ENCODE peak calls at places on chromosomes 13 and 19, in seven cellular contexts. A, B, D, M, P, R and X are unnamed samples. For H3K4me1, the result is how much of the 10 kb centered on the place peaks cover.

GRCh38 chr13:113800576-113800926 is 41.5 kb downstream of the TMEM255B start:
- DNase-seq in A (no peak), B (no peak), D (no peak), M (no peak), P (no peak), R (no peak), X (no peak)

GRCh38 chr13:97134364-97135095 is 87.6 kb upstream of the MBNL2 start:
- DNase-seq in A (no peak), B (no peak), D (no peak), M (no peak), P (no peak), R (no peak), X (no peak)

GRCh38 chr13:105196052-105196451 is 1339.4 kb downstream of the EFNB2 start:
- DNase-seq in A (no peak), B (no peak), D (no peak), M (no peak), P (no peak), R (no peak), X (no peak)

GRCh38 chr13:40666058-40666904 is at the start of gene FOXO1:
- DNase-seq in A (peak), B (peak), D (peak), M (peak), P (peak), R (peak), X (peak)

GRCh38 chr13:100068532-100068931 is 20.4 kb upstream of the PCCA start:
- DNase-seq in A (no peak), B (no peak), D (no peak), M (no peak), P (no peak), R (no peak), X (no peak)

GRCh38 chr13:40341086-40341471 is 325.4 kb downstream of the FOXO1 start:
- DNase-seq in A (no peak), B (no peak), D (no peak), M (no peak), P (no peak), R (no peak), X (no peak)

GRCh38 chr19:23440791-23441190 is 45.5 kb upstream of the ZNF91 start:
- DNase-seq in A (no peak), B (peak), D (no peak), M (no peak), P (no peak), R (peak), X (no peak)

GRCh38 chr13:48158915-48159314 is 64.0 kb upstream of the MED4 start:
- DNase-seq in A (no peak), B (no peak), D (no peak), M (no peak), P (no peak), R (no peak), X (no peak)

GRCh38 chr13:44244288-44244687 is 129.3 kb upstream of the SERP2 start:
- DNase-seq in A (no peak), B (no peak), D (no peak), M (no peak), P (no peak), R (peak), X (no peak)

GRCh38 chr19:18895828-18896341 is at the start of gene CERS1:
- DNase-seq in A (no peak), B (peak), D (no peak), M (no peak), P (no peak), R (peak), X (no peak)

GRCh38 chr13:64817721-64818120 is 2412.4 kb downstream of the PCDH9 start:
- DNase-seq in A (no peak), B (no peak), D (no peak), M (no peak), P (no peak), R (no peak), X (no peak)

GRCh38 chr13:39401091-39401647 is 201.8 kb downstream of the LHFPL6 start:
- DNase-seq in A (no peak), B (no peak), D (no peak), M (no peak), P (no peak), R (no peak), X (no peak)

GRCh38 chr13:28451482-28452217 is 43.3 kb downstream of the FLT1 start:
- DNase-seq in A (no peak), B (no peak), D (no peak), M (no peak), P (no peak), R (peak), X (no peak)

GRCh38 chr13:84405286-84405685 is 523.0 kb upstream of the SLITRK1 start:
- DNase-seq in A (no peak), B (no peak), D (no peak), M (no peak), P (no peak), R (no peak), X (no peak)

GRCh38 chr13:73715114-73715909 is 418.9 kb downstream of the KLF12 start:
- DNase-seq in A (no peak), B (no peak), D (no peak), M (no peak), P (peak), R (no peak), X (no peak)

GRCh38 chr13:71218960-71219359 is 648.0 kb downstream of the DACH1 start:
- DNase-seq in A (no peak), B (no peak), D (no peak), M (no peak), P (no peak), R (no peak), X (no peak)

GRCh38 chr19:7254590-7254989 is 39.6 kb downstream of the INSR start:
- DNase-seq in A (no peak), B (no peak), D (no peak), M (no peak), P (no peak), R (no peak), X (no peak)

GRCh38 chr13:43269037-43269476 is 245.7 kb downstream of the DNAJC15 start:
- DNase-seq in A (no peak), B (peak), D (no peak), M (no peak), P (peak), R (no peak), X (peak)

GRCh38 chr13:54185101-54185500 is 1156.5 kb downstream of the OLFM4 start:
- DNase-seq in A (no peak), B (no peak), D (no peak), M (no peak), P (no peak), R (no peak), X (no peak)

GRCh38 chr13:107466326-107466725 is 749.0 kb downstream of the LIG4 start:
- DNase-seq in A (no peak), B (no peak), D (no peak), M (no peak), P (no peak), R (no peak), X (no peak)

GRCh38 chr19:53365134-53365898 is at the start of gene ZNF525:
- DNase-seq in A (peak), B (no peak), D (peak), M (peak), P (peak), R (peak), X (peak)

GRCh38 chr19:20661150-20661819 is at the start of gene ZNF626:
- DNase-seq in A (peak), B (no peak), D (peak), M (peak), P (peak), R (peak), X (peak)

GRCh38 chr19:47445937-47446402 is 25.7 kb downstream of the SLC8A2 start:
- DNase-seq in A (no peak), B (no peak), D (no peak), M (no peak), P (peak), R (peak), X (peak)

GRCh38 chr19:55647732-55648656 is at the start of gene CCDC106:
- DNase-seq in A (no peak), B (peak), D (peak), M (peak), P (peak), R (peak), X (peak)

GRCh38 chr13:43878897-43879322 is 630 bp downstream of the CCDC122 start:
- DNase-seq in A (peak), B (peak), D (peak), M (peak), P (peak), R (no peak), X (peak)

GRCh38 chr19:1503089-1503924 is 9.5 kb downstream of the ADAMTSL5 start:
- DNase-seq in A (no peak), B (peak), D (peak), M (no peak), P (no peak), R (peak), X (peak)

GRCh38 chr13:99517577-99517976 is 16.3 kb downstream of the TM9SF2 start:
- DNase-seq in A (no peak), B (no peak), D (no peak), M (no peak), P (no peak), R (no peak), X (no peak)

GRCh38 chr13:113551081-113552000 is 33.2 kb upstream of the TFDP1 start:
- DNase-seq in A (no peak), B (no peak), D (no peak), M (no peak), P (peak), R (no peak), X (peak)

GRCh38 chr19:51357952-51358351 is 8.2 kb downstream of the ETFB start:
- DNase-seq in A (no peak), B (no peak), D (no peak), M (no peak), P (no peak), R (no peak), X (no peak)

GRCh38 chr19:40279120-40279551 is 6.0 kb downstream of the AKT2 start:
- DNase-seq in A (no peak), B (no peak), D (peak), M (peak), P (no peak), R (no peak), X (peak)

GRCh38 chr19:29596885-29597525 is 9.1 kb upstream of the POP4 start:
- DNase-seq in A (no peak), B (no peak), D (no peak), M (no peak), P (no peak), R (no peak), X (no peak)

GRCh38 chr19:1245884-1246816 is 2.2 kb upstream of the MIDN start:
- DNase-seq in A (no peak), B (no peak), D (peak), M (peak), P (no peak), R (no peak), X (peak)

GRCh38 chr19:42370667-42371066 is 19.4 kb downstream of the CNFN start:
- DNase-seq in A (no peak), B (no peak), D (no peak), M (no peak), P (no peak), R (no peak), X (no peak)

GRCh38 chr13:101691326-101691725 is 238.9 kb downstream of the ITGBL1 start:
- DNase-seq in A (no peak), B (no peak), D (no peak), M (no peak), P (no peak), R (no peak), X (no peak)

GRCh38 chr19:21463449-21464105 is 41.8 kb upstream of the ZNF429 start:
- DNase-seq in A (no peak), B (no peak), D (no peak), M (peak), P (peak), R (peak), X (peak)

DNA sequence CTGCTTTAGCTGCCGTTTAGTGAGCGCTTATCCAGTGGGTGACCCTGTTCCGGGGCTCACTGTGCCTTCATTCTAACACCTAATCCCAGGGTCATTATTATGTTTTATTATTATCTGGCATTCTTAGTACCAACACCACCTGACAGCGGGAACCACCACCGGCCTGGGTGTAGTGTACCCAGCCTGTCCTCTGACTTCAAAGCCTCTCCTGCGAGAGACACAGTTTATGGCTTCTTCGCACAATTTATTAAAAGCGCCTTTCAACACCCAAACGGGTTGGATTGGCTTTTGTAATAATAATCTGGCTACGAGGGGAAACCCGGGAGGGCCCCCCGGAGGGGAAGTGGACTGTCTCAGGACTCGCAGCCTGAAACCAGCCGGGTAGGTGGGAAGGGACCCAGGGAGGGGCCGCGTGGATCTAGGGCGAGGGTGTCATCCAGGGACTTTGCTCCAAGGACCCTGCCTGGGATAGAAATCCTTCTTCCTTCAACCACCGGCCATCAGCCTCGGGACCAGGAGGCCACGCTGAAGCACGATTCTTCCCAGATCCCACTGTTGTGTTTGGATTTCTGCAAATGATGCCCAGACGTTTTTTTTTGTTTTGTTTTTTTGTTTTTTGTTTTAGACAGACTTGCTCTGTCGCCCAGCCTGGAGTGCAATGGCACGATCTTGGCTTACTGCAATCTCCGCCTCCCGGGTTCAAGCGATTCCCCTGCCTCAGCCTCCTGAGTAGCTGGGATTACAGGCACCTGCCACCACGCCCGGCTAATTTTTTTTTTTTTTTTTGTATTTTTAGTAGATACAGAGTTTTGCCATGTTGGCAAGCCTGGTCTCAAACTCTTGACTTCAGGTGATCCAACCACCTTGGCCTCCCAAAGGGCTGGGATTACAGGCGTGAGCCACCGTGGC is 1.6 kb upstream of the ZBTB7A start:
- DNase-seq in A (no peak), B (no peak), D (no peak), M (no peak), P (no peak), R (no peak), X (peak)
- H3K27ac ChIP-seq in A (peak), B (peak), D (peak), M (peak), P (peak), R (peak), X (peak)

GRCh38 chr19:35161434-35161743 is 6.9 kb downstream of the FXYD5 start:
- DNase-seq in A (no peak), B (no peak), D (no peak), M (no peak), P (no peak), R (peak), X (no peak)
- H3K4me1 ChIP-seq in A (under half), B (under half), D (under half), M (under half), P (under half), R (under half), X (under half)

DNA sequence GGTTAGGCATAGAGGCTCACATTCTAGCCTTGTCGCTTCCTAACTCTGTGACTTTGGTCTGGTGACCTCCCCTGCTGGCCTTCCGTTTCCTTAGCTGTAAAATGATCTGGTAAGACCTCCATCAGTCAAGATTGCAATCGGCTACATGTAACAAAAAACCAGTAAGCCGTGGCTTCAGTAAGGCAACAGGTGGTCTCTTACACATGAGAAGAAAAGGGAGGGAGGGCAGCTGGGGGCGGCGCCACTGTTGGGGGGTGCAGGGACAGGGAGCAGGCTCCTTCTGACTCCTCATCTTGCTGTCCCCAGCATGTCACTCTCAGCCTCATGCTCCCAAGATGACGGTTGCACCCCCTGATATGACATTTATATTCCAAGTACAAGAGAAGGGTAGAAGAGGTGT is 148.0 kb downstream of the SIPA1L3 start:
- DNase-seq in A (no peak), B (no peak), D (no peak), M (no peak), P (no peak), R (no peak), X (no peak)
- H3K27ac ChIP-seq in A (no peak), B (no peak), D (no peak), M (no peak), P (no peak), R (no peak), X (no peak)

GRCh38 chr19:3467437-3468198 is 12.7 kb downstream of the SMIM24 start:
- DNase-seq in A (no peak), B (no peak), D (no peak), M (no peak), P (no peak), R (peak), X (no peak)
- H3K4me1 ChIP-seq in A (under half), B (under half), D (under half), M (half or more), P (under half), R (under half), X (under half)

DNA sequence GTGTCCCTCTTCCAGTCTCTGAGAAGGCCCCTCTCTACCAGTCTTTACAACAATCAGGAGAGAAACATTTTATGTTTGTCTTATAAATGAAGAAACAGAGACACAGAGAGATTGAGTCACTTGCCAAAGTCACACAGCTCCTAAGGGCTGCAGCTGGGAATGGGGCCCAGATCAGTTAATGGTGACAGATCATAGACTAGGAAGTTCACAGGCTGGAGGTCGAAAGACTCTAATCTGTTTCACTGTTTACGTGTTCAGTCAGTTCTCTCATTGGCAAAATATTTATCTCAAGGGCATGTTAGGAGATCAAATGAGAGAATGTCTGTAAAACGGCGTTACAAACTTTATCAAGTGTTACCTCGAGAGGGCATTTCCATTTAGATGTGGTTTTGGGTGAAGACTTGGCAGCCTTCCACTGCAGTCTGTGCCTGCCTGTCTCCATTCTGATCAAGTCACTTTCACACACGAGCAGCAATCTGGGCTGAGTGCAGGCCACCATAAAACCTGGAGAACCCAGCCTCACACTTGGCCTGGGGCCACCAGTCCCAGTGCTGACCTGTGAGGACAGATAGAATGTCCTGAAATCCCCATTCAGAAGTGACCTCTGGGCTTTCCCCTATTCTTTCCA is 65.1 kb downstream of the SIAH3 start:
- DNase-seq in A (no peak), B (no peak), D (no peak), M (no peak), P (no peak), R (no peak), X (no peak)
- H3K27ac ChIP-seq in A (no peak), B (no peak), D (no peak), M (no peak), P (no peak), R (no peak), X (no peak)

GRCh38 chr19:43582495-43582894 is 6.9 kb downstream of the PINLYP start:
- DNase-seq in A (no peak), B (no peak), D (no peak), M (no peak), P (no peak), R (no peak), X (no peak)

GRCh38 chr19:43586346-43586745 is 9.6 kb downstream of the IRGQ start:
- DNase-seq in A (no peak), B (no peak), D (no peak), M (no peak), P (no peak), R (no peak), X (no peak)

GRCh38 chr19:43581467-43581866 is 5.9 kb downstream of the PINLYP start:
- DNase-seq in A (no peak), B (no peak), D (no peak), M (no peak), P (no peak), R (no peak), X (no peak)

GRCh38 chr19:43589277-43589676 is 6.7 kb downstream of the IRGQ start:
- DNase-seq in A (no peak), B (no peak), D (no peak), M (no peak), P (no peak), R (no peak), X (no peak)

GRCh38 chr19:43584484-43584883 is 8.9 kb downstream of the PINLYP start:
- DNase-seq in A (no peak), B (no peak), D (no peak), M (no peak), P (no peak), R (no peak), X (no peak)
- H3K4me1 ChIP-seq in A (under half), B (under half), D (under half), M (under half), P (under half), R (under half), X (under half)

GRCh38 chr19:5586300-5587070 is 18.7 kb upstream of the TINCR start:
- DNase-seq in A (no peak), B (no peak), D (no peak), M (no peak), P (no peak), R (no peak), X (no peak)
- H3K27ac ChIP-seq in A (no peak), B (no peak), D (peak), M (no peak), P (no peak), R (peak), X (no peak)

GRCh38 chr19:50330365-50331078 is 1.3 kb upstream of the KCNC3 start:
- DNase-seq in A (no peak), B (peak), D (peak), M (peak), P (peak), R (peak), X (peak)

GRCh38 chr19:50327461-50328256 is 1.5 kb downstream of the KCNC3 start:
- DNase-seq in A (no peak), B (no peak), D (peak), M (no peak), P (no peak), R (no peak), X (no peak)

GRCh38 chr19:50329146-50329925 is at the start of gene KCNC3:
- DNase-seq in A (peak), B (peak), D (peak), M (peak), P (peak), R (peak), X (peak)

GRCh38 chr19:50327013-50327412 is 2.2 kb downstream of the KCNC3 start:
- DNase-seq in A (no peak), B (no peak), D (no peak), M (no peak), P (no peak), R (no peak), X (no peak)

GRCh38 chr19:50328257-50329145 is 676 bp downstream of the KCNC3 start:
- DNase-seq in A (no peak), B (no peak), D (no peak), M (no peak), P (no peak), R (peak), X (no peak)
- H3K4me1 ChIP-seq in A (under half), B (under half), D (under half), M (half or more), P (under half), R (under half), X (under half)

GRCh38 chr13:23983671-23984070 is 86.4 kb upstream of the C1QTNF9B start:
- DNase-seq in A (no peak), B (no peak), D (no peak), M (no peak), P (no peak), R (no peak), X (no peak)

GRCh38 chr13:23985846-23986245 is 88.5 kb upstream of the C1QTNF9B start:
- DNase-seq in A (no peak), B (no peak), D (no peak), M (no peak), P (no peak), R (no peak), X (no peak)

GRCh38 chr13:23986619-23987018 is 89.3 kb upstream of the C1QTNF9B start:
- DNase-seq in A (no peak), B (no peak), D (no peak), M (no peak), P (no peak), R (no peak), X (no peak)

GRCh38 chr13:23984541-23984940 is 87.2 kb upstream of the C1QTNF9B start:
- DNase-seq in A (no peak), B (no peak), D (no peak), M (no peak), P (peak), R (no peak), X (no peak)

GRCh38 chr13:23985060-23985459 is 87.8 kb upstream of the C1QTNF9B start:
- DNase-seq in A (no peak), B (no peak), D (no peak), M (no peak), P (no peak), R (no peak), X (no peak)
- H3K27ac ChIP-seq in A (no peak), B (no peak), D (no peak), M (no peak), P (no peak), R (no peak), X (no peak)